ENCODE peak calls at places on chromosomes 4 and X, in four cellular contexts. One of them, this sample, is unnamed.

GRCh38 chr4:90007494-90008167 is 113.0 kb downstream of the MMRN1 start:
- DNase-seq in posterior vena cava: no peak
- DNase-seq in NCI-H146: no peak
- DNase-seq in fibroblast of lung: no peak
- DNase-seq in this sample: no peak

GRCh38 chr4:29277381-29277780 is 1442.8 kb upstream of the PCDH7 start:
- DNase-seq in posterior vena cava: no peak
- DNase-seq in NCI-H146: no peak
- DNase-seq in fibroblast of lung: peak
- DNase-seq in this sample: peak

GRCh38 chrX:54530358-54530900 is 410 bp downstream of the GNL3L start:
- DNase-seq in posterior vena cava: no peak
- DNase-seq in NCI-H146: no peak
- DNase-seq in fibroblast of lung: no peak
- DNase-seq in this sample: no peak

GRCh38 chrX:7086384-7086783 is 61.1 kb upstream of the STS start:
- DNase-seq in posterior vena cava: no peak
- DNase-seq in NCI-H146: no peak
- DNase-seq in fibroblast of lung: no peak
- DNase-seq in this sample: peak

GRCh38 chr4:182280439-182281111 is 37.4 kb downstream of the TENM3 start:
- DNase-seq in posterior vena cava: no peak
- DNase-seq in NCI-H146: no peak
- DNase-seq in fibroblast of lung: no peak
- DNase-seq in this sample: peak

GRCh38 chr4:36422582-36422981 is 141.2 kb downstream of the DTHD1 start:
- DNase-seq in posterior vena cava: no peak
- DNase-seq in NCI-H146: no peak
- DNase-seq in fibroblast of lung: no peak
- DNase-seq in this sample: no peak

GRCh38 chr4:153159728-153160221 is 44.5 kb upstream of the TRIM2 start:
- DNase-seq in posterior vena cava: no peak
- DNase-seq in NCI-H146: no peak
- DNase-seq in fibroblast of lung: peak
- DNase-seq in this sample: peak

GRCh38 chrX:16671005-16671404 is 21.0 kb downstream of the S100G start:
- DNase-seq in posterior vena cava: no peak
- DNase-seq in NCI-H146: peak
- DNase-seq in fibroblast of lung: peak
- DNase-seq in this sample: peak

GRCh38 chr4:40152642-40153041 is 44.2 kb upstream of the RHOH start:
- DNase-seq in posterior vena cava: no peak
- DNase-seq in NCI-H146: no peak
- DNase-seq in fibroblast of lung: no peak
- DNase-seq in this sample: no peak

GRCh38 chr4:138727704-138728103 is 287.9 kb upstream of the NOCT start:
- DNase-seq in posterior vena cava: no peak
- DNase-seq in NCI-H146: no peak
- DNase-seq in fibroblast of lung: peak
- DNase-seq in this sample: no peak

GRCh38 chr4:121138445-121138844 is 25.7 kb downstream of the TNIP3 start:
- DNase-seq in posterior vena cava: no peak
- DNase-seq in NCI-H146: no peak
- DNase-seq in fibroblast of lung: no peak
- DNase-seq in this sample: no peak

GRCh38 chr4:150366487-150366999 is 215.4 kb upstream of the MAB21L2 start:
- DNase-seq in posterior vena cava: no peak
- DNase-seq in NCI-H146: peak
- DNase-seq in fibroblast of lung: no peak
- DNase-seq in this sample: no peak

GRCh38 chrX:129634541-129634940 is 20.2 kb downstream of the APLN start:
- DNase-seq in posterior vena cava: no peak
- DNase-seq in NCI-H146: peak
- DNase-seq in fibroblast of lung: no peak
- DNase-seq in this sample: no peak

GRCh38 chr4:83231620-83232056 is 53.0 kb downstream of the COQ2 start:
- DNase-seq in posterior vena cava: no peak
- DNase-seq in NCI-H146: no peak
- DNase-seq in fibroblast of lung: no peak
- DNase-seq in this sample: no peak

GRCh38 chr4:70945046-70945445 is 42.9 kb downstream of the MOB1B start:
- DNase-seq in posterior vena cava: no peak
- DNase-seq in NCI-H146: no peak
- DNase-seq in fibroblast of lung: peak
- DNase-seq in this sample: no peak

GRCh38 chrX:18886344-18887161 is 97.4 kb downstream of the PHKA2 start:
- DNase-seq in posterior vena cava: peak
- DNase-seq in NCI-H146: peak
- DNase-seq in fibroblast of lung: peak
- DNase-seq in this sample: peak

GRCh38 chr4:157075401-157075800 is 549 bp upstream of the GLRB start:
- DNase-seq in posterior vena cava: no peak
- DNase-seq in NCI-H146: no peak
- DNase-seq in fibroblast of lung: no peak
- DNase-seq in this sample: no peak

GRCh38 chrX:54043696-54044125 is 562 bp downstream of the PHF8 start:
- DNase-seq in posterior vena cava: no peak
- DNase-seq in NCI-H146: peak
- DNase-seq in fibroblast of lung: no peak
- DNase-seq in this sample: peak

GRCh38 chr4:73221734-73222133 is 36.9 kb downstream of the ANKRD17 start:
- DNase-seq in posterior vena cava: no peak
- DNase-seq in NCI-H146: no peak
- DNase-seq in fibroblast of lung: no peak
- DNase-seq in this sample: no peak

GRCh38 chr4:3283916-3284315 is 8.9 kb upstream of the RGS12 start:
- DNase-seq in posterior vena cava: peak
- DNase-seq in NCI-H146: no peak
- DNase-seq in fibroblast of lung: no peak
- DNase-seq in this sample: no peak

GRCh38 chr4:38605181-38605764 is 58.7 kb upstream of the KLF3 start:
- DNase-seq in posterior vena cava: no peak
- DNase-seq in NCI-H146: no peak
- DNase-seq in fibroblast of lung: no peak
- DNase-seq in this sample: no peak

GRCh38 chrX:129653985-129654651 is 638 bp downstream of the APLN start:
- DNase-seq in posterior vena cava: peak
- DNase-seq in NCI-H146: peak
- DNase-seq in fibroblast of lung: no peak
- DNase-seq in this sample: no peak

GRCh38 chr4:167114416-167114971 is 119.8 kb downstream of the SPOCK3 start:
- DNase-seq in posterior vena cava: no peak
- DNase-seq in NCI-H146: no peak
- DNase-seq in fibroblast of lung: no peak
- DNase-seq in this sample: peak

GRCh38 chr4:78155616-78156105 is 98.5 kb downstream of the FRAS1 start:
- DNase-seq in posterior vena cava: no peak
- DNase-seq in NCI-H146: peak
- DNase-seq in fibroblast of lung: peak
- DNase-seq in this sample: peak

GRCh38 chr4:76806336-76806735 is 91.6 kb downstream of the SOWAHB start:
- DNase-seq in posterior vena cava: no peak
- DNase-seq in NCI-H146: no peak
- DNase-seq in fibroblast of lung: no peak
- DNase-seq in this sample: peak

GRCh38 chrX:40852573-40852972 is 117.2 kb upstream of the MED14 start:
- DNase-seq in posterior vena cava: no peak
- DNase-seq in NCI-H146: no peak
- DNase-seq in fibroblast of lung: no peak
- DNase-seq in this sample: no peak

GRCh38 chr4:187167126-187167525 is 443.5 kb upstream of the FAT1 start:
- DNase-seq in posterior vena cava: no peak
- DNase-seq in NCI-H146: no peak
- DNase-seq in fibroblast of lung: no peak
- DNase-seq in this sample: no peak

GRCh38 chr4:3399277-3400194 is 42.2 kb upstream of the HGFAC start:
- DNase-seq in posterior vena cava: no peak
- DNase-seq in NCI-H146: peak
- DNase-seq in fibroblast of lung: peak
- DNase-seq in this sample: peak

GRCh38 chr4:532588-533317 is 33.7 kb downstream of the PIGG start:
- DNase-seq in posterior vena cava: peak
- DNase-seq in NCI-H146: no peak
- DNase-seq in fibroblast of lung: no peak
- DNase-seq in this sample: no peak

GRCh38 chr4:113971706-113972360 is 7.6 kb downstream of the ARSJ start:
- DNase-seq in posterior vena cava: no peak
- DNase-seq in NCI-H146: no peak
- DNase-seq in fibroblast of lung: peak
- DNase-seq in this sample: peak

GRCh38 chr4:7904942-7905341 is 34.7 kb downstream of the AFAP1 start:
- DNase-seq in posterior vena cava: no peak
- DNase-seq in NCI-H146: no peak
- DNase-seq in fibroblast of lung: peak
- DNase-seq in this sample: peak

GRCh38 chr4:384311-385010 is 46.8 kb downstream of the ZNF141 start:
- DNase-seq in posterior vena cava: no peak
- DNase-seq in NCI-H146: no peak
- DNase-seq in fibroblast of lung: no peak
- DNase-seq in this sample: no peak

GRCh38 chrX:48592971-48593370 is 4.3 kb upstream of the WDR13 start:
- DNase-seq in posterior vena cava: no peak
- DNase-seq in NCI-H146: no peak
- DNase-seq in fibroblast of lung: peak
- DNase-seq in this sample: no peak

GRCh38 chr4:152100378-152101201 is 339.8 kb upstream of the GATB start:
- DNase-seq in posterior vena cava: no peak
- DNase-seq in NCI-H146: no peak
- DNase-seq in fibroblast of lung: no peak
- DNase-seq in this sample: no peak

GRCh38 chr4:84750260-84750955 is 167.5 kb downstream of the CDS1 start:
- DNase-seq in posterior vena cava: no peak
- DNase-seq in NCI-H146: peak
- DNase-seq in fibroblast of lung: peak
- DNase-seq in this sample: peak

GRCh38 chr4:185039508-185040273 is 21.4 kb downstream of the HELT start:
- DNase-seq in posterior vena cava: no peak
- DNase-seq in NCI-H146: peak
- DNase-seq in fibroblast of lung: peak
- DNase-seq in this sample: peak